ENCODE peak calls at places on chromosomes 1 and 21, in six cellular contexts. M, C, Q, X, K and N are unnamed samples.

GRCh38 chr1:6534248-6534647 is 20.1 kb downstream of the NOL9 start:
- DNase-seq in C (no peak), Q (no peak), K (no peak), M (no peak), X (no peak), N (no peak)

GRCh38 chr1:33128781-33129180 is 47.8 kb downstream of the AZIN2 start:
- DNase-seq in X (peak), M (no peak), C (no peak), Q (peak), K (no peak), N (no peak)

GRCh38 chr1:106700151-106700550 is 356.3 kb upstream of the PRMT6 start:
- DNase-seq in C (no peak), M (peak), X (no peak), Q (no peak), K (no peak), N (no peak)

GRCh38 chr21:41848971-41849580 is 30.1 kb downstream of the PRDM15 start:
- DNase-seq in Q (no peak), M (no peak), C (no peak), X (peak), K (no peak), N (no peak)

GRCh38 chr21:26433386-26433785 is 139.7 kb downstream of the CYYR1 start:
- DNase-seq in K (no peak), Q (no peak), C (no peak), M (no peak), X (no peak), N (no peak)

GRCh38 chr1:80534606-80535360 is 1266.0 kb upstream of the ADGRL2 start:
- DNase-seq in Q (no peak), X (no peak), K (peak), C (no peak), M (peak), N (no peak)

GRCh38 chr1:228452194-228453021 is 34.8 kb upstream of the RNF187 start:
- DNase-seq in Q (peak), C (no peak), X (no peak), M (peak), K (peak), N (no peak)

GRCh38 chr1:150507912-150508864 is at the start of gene ECM1:
- DNase-seq in K (peak), X (peak), Q (no peak), M (peak), C (no peak), N (no peak)

GRCh38 chr1:10074855-10075418 is 42.2 kb downstream of the UBE4B start:
- DNase-seq in X (no peak), C (no peak), M (peak), K (peak), Q (no peak), N (no peak)

GRCh38 chr1:89351622-89352311 is 12.1 kb upstream of the GBP6 start:
- DNase-seq in X (no peak), Q (no peak), M (no peak), K (no peak), C (no peak), N (no peak)

GRCh38 chr1:206721454-206721853 is 36.7 kb downstream of the MAPKAPK2 start:
- DNase-seq in Q (no peak), K (no peak), X (no peak), C (no peak), M (no peak), N (no peak)

GRCh38 chr1:18387307-18387706 is 93.4 kb upstream of the KLHDC7A start:
- DNase-seq in M (no peak), Q (no peak), X (no peak), K (no peak), C (no peak), N (no peak)

GRCh38 chr1:160061376-160062100 is 8.4 kb downstream of the KCNJ10 start:
- DNase-seq in K (no peak), C (no peak), M (no peak), Q (no peak), X (no peak), N (peak)

GRCh38 chr21:41207401-41208388 is 39.7 kb downstream of the BACE2 start:
- DNase-seq in K (no peak), Q (no peak), X (no peak), C (no peak), M (peak), N (no peak)

GRCh38 chr1:11654571-11655262 is at the start of gene FBXO44:
- DNase-seq in Q (peak), M (no peak), C (peak), K (peak), X (no peak), N (peak)

GRCh38 chr1:212477014-212477679 is 44.4 kb downstream of the NENF start:
- DNase-seq in X (peak), K (peak), Q (peak), C (peak), M (peak), N (peak)

GRCh38 chr1:212478467-212479025 is 45.8 kb downstream of the NENF start:
- DNase-seq in C (no peak), K (no peak), Q (no peak), M (no peak), X (no peak), N (no peak)

GRCh38 chr1:212479188-212479587 is 46.5 kb downstream of the NENF start:
- DNase-seq in X (peak), K (no peak), Q (no peak), C (no peak), M (no peak), N (no peak)

GRCh38 chr1:212475151-212475550 is 42.4 kb downstream of the NENF start:
- DNase-seq in K (no peak), Q (no peak), X (no peak), M (no peak), C (no peak), N (no peak)

GRCh38 chr1:212477680-212478466 is 45.2 kb downstream of the NENF start:
- DNase-seq in C (no peak), K (no peak), X (peak), M (no peak), Q (no peak), N (no peak)
- H4K91ac ChIP-seq in C (no peak), K (no peak), X (no peak), M (no peak), Q (no peak), N (no peak)

GRCh38 chr1:57422271-57423134 is 1.4 kb downstream of the DAB1 start:
- DNase-seq in K (peak), M (peak), C (peak), X (no peak), Q (peak), N (peak)

GRCh38 chr1:57424231-57425027 is 569 bp upstream of the DAB1 start:
- DNase-seq in X (no peak), K (peak), C (peak), Q (peak), M (peak), N (peak)

GRCh38 chr1:57421366-57421765 is 2.5 kb downstream of the DAB1 start:
- DNase-seq in X (no peak), C (no peak), Q (no peak), K (no peak), M (no peak), N (no peak)

GRCh38 chr1:57423135-57424131 is at the start of gene DAB1:
- DNase-seq in C (peak), M (peak), Q (peak), K (peak), X (no peak), N (peak)
- H3K23ac ChIP-seq in C (peak), M (peak), Q (no peak), K (peak), X (no peak), N (no peak)

GRCh38 chr1:74513901-74514300 is 1.5 kb upstream of the LRRC53 start:
- DNase-seq in X (no peak), Q (no peak), K (no peak), M (no peak), C (no peak), N (no peak)
- H3K9ac ChIP-seq in X (no peak), Q (no peak), K (no peak), M (no peak), C (no peak), N (no peak)

GRCh38 chr1:203506821-203507220 is 12.9 kb downstream of the OPTC start:
- DNase-seq in K (no peak), Q (no peak), M (no peak), C (no peak), X (no peak), N (no peak)

GRCh38 chr1:203503851-203504250 is 9.9 kb downstream of the OPTC start:
- DNase-seq in Q (no peak), K (no peak), M (no peak), C (no peak), X (no peak), N (no peak)

GRCh38 chr1:203505526-203506189 is 11.7 kb downstream of the OPTC start:
- DNase-seq in C (no peak), X (peak), Q (no peak), M (peak), K (no peak), N (no peak)

GRCh38 chr1:203507227-203507626 is 13.3 kb downstream of the OPTC start:
- DNase-seq in M (peak), X (no peak), C (no peak), K (no peak), Q (no peak), N (no peak)

DNA sequence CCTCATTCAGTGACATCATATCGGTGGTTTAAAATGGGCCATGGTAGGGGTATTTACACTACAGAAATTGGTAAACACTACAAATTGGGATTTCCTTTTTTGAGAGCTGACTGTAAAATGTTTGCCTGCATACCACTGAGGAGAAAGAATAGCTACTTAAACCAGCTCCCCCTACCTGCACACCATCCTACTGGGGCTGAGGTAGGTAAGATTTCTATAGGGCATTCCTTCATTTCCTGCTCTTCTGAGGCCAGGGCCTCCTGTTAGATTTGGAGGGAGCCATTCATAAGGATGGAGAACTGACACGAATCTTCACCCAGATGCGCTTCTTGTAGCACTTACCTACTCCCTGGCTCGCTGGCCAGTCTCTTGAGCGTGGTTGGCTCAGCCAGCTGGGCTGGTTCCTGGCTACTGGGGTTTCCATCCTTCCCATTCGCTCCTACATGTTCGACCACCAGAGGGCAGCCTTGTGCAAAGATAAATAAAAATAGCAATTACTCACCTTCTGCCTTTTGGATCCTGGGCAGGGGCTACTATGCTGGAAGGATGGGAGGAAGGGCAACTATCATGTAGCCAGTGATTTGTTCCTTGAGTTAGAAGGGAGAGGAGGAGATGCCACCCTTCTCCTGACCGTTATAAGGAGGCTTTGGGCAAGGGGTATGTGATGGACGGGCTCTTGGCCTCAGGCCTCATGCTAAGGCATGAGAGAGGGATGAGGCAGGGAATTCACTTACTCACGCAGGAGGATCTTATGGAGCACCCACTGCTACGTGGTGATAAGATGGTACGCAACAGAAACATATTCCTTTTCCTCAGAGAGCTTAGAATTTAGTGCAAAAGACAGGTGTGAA is 10.7 kb downstream of the OPTC start:
- DNase-seq in X (peak), Q (peak), K (peak), M (peak), C (peak), N (peak)
- H4K91ac ChIP-seq in X (peak), Q (peak), K (no peak), M (peak), C (no peak), N (no peak)

GRCh38 chr1:242349636-242350035 is 174.9 kb downstream of the PLD5 start:
- DNase-seq in K (no peak), Q (no peak), C (no peak), M (no peak), X (no peak), N (no peak)
- H3K23ac ChIP-seq in K (no peak), Q (no peak), C (no peak), M (no peak), X (no peak), N (no peak)